ENCODE peak calls at places on chromosomes 3 and 15, in five cellular contexts. One of them, this sample, is unnamed.

GRCh38 chr3:14371573-14372474 is 30.6 kb upstream of the SLC6A6 start:
- DNase-seq in aorta: peak
- DNase-seq in KG1: no peak
- DNase-seq in sciatic nerve: peak
- DNase-seq in pons: peak
- DNase-seq in this sample: peak

GRCh38 chr15:25175033-25175788 is 220.4 kb downstream of the SNRPN start:
- DNase-seq in aorta: peak
- DNase-seq in pons: no peak
- DNase-seq in KG1: no peak
- DNase-seq in sciatic nerve: peak
- DNase-seq in this sample: no peak

GRCh38 chr3:146035366-146035765 is 125.6 kb downstream of the PLOD2 start:
- DNase-seq in aorta: no peak
- DNase-seq in sciatic nerve: no peak
- DNase-seq in KG1: no peak
- DNase-seq in pons: no peak
- DNase-seq in this sample: no peak

GRCh38 chr15:64636101-64636500 is 139.3 kb downstream of the RBPMS2 start:
- DNase-seq in aorta: no peak
- DNase-seq in sciatic nerve: no peak
- DNase-seq in KG1: no peak
- DNase-seq in pons: no peak
- DNase-seq in this sample: no peak

GRCh38 chr3:156432563-156432962 is 122.4 kb downstream of the SSR3 start:
- DNase-seq in sciatic nerve: no peak
- DNase-seq in KG1: no peak
- DNase-seq in pons: no peak
- DNase-seq in aorta: no peak
- DNase-seq in this sample: no peak

GRCh38 chr3:114498779-114499370 is 205.0 kb downstream of the TIGIT start:
- DNase-seq in KG1: no peak
- DNase-seq in aorta: no peak
- DNase-seq in sciatic nerve: no peak
- DNase-seq in pons: peak
- DNase-seq in this sample: no peak

GRCh38 chr15:74275957-74276356 is 39.8 kb downstream of the CCDC33 start:
- DNase-seq in sciatic nerve: no peak
- DNase-seq in KG1: no peak
- DNase-seq in pons: no peak
- DNase-seq in aorta: no peak
- DNase-seq in this sample: no peak

GRCh38 chr3:128933922-128934253 is 54.5 kb downstream of the ACAD9 start:
- DNase-seq in KG1: no peak
- DNase-seq in aorta: peak
- DNase-seq in sciatic nerve: no peak
- DNase-seq in pons: no peak
- DNase-seq in this sample: no peak

GRCh38 chr15:36090276-36090946 is 489.0 kb upstream of the CDIN1 start:
- DNase-seq in KG1: no peak
- DNase-seq in aorta: no peak
- DNase-seq in sciatic nerve: no peak
- DNase-seq in pons: no peak
- DNase-seq in this sample: no peak

GRCh38 chr3:115363071-115363470 is 216.0 kb upstream of the ZBTB20 start:
- DNase-seq in sciatic nerve: no peak
- DNase-seq in aorta: no peak
- DNase-seq in pons: no peak
- DNase-seq in KG1: no peak
- DNase-seq in this sample: no peak

GRCh38 chr3:153970735-153971347 is 150.3 kb upstream of the ARHGEF26 start:
- DNase-seq in aorta: no peak
- DNase-seq in pons: peak
- DNase-seq in sciatic nerve: no peak
- DNase-seq in KG1: no peak
- DNase-seq in this sample: no peak

GRCh38 chr3:189353318-189353958 is 181.7 kb downstream of the TPRG1 start:
- DNase-seq in KG1: no peak
- DNase-seq in sciatic nerve: no peak
- DNase-seq in aorta: no peak
- DNase-seq in pons: no peak
- DNase-seq in this sample: no peak

GRCh38 chr3:64144241-64144900 is 80.9 kb downstream of the PRICKLE2 start:
- DNase-seq in aorta: no peak
- DNase-seq in pons: no peak
- DNase-seq in sciatic nerve: no peak
- DNase-seq in KG1: no peak
- DNase-seq in this sample: no peak

GRCh38 chr3:72345237-72345878 is 502.9 kb downstream of the SHQ1 start:
- DNase-seq in KG1: no peak
- DNase-seq in sciatic nerve: no peak
- DNase-seq in pons: no peak
- DNase-seq in aorta: no peak
- DNase-seq in this sample: no peak

GRCh38 chr15:101371519-101371918 is 76.5 kb upstream of the SNRPA1 start:
- DNase-seq in pons: no peak
- DNase-seq in KG1: no peak
- DNase-seq in sciatic nerve: peak
- DNase-seq in aorta: no peak
- DNase-seq in this sample: no peak

GRCh38 chr15:95252404-95252803 is 1021.0 kb downstream of the MCTP2 start:
- DNase-seq in sciatic nerve: no peak
- DNase-seq in KG1: no peak
- DNase-seq in aorta: no peak
- DNase-seq in pons: no peak
- DNase-seq in this sample: no peak

GRCh38 chr3:8420613-8421012 is 81.0 kb upstream of the LMCD1 start:
- DNase-seq in pons: no peak
- DNase-seq in aorta: no peak
- DNase-seq in sciatic nerve: no peak
- DNase-seq in KG1: no peak
- DNase-seq in this sample: no peak

GRCh38 chr15:85624241-85624855 is 170.4 kb downstream of the KLHL25 start:
- DNase-seq in KG1: no peak
- DNase-seq in pons: no peak
- DNase-seq in aorta: no peak
- DNase-seq in sciatic nerve: no peak
- DNase-seq in this sample: no peak

GRCh38 chr3:165194477-165195135 is 1.6 kb downstream of the SLITRK3 start:
- DNase-seq in sciatic nerve: no peak
- DNase-seq in aorta: no peak
- DNase-seq in KG1: no peak
- DNase-seq in pons: no peak
- DNase-seq in this sample: no peak

GRCh38 chr3:180059351-180059750 is 22.6 kb upstream of the PEX5L start:
- DNase-seq in KG1: no peak
- DNase-seq in sciatic nerve: no peak
- DNase-seq in aorta: no peak
- DNase-seq in pons: no peak
- DNase-seq in this sample: no peak

GRCh38 chr3:17494117-17494809 is 248.2 kb downstream of the TBC1D5 start:
- DNase-seq in sciatic nerve: no peak
- DNase-seq in KG1: no peak
- DNase-seq in aorta: peak
- DNase-seq in pons: no peak
- DNase-seq in this sample: no peak

GRCh38 chr3:129855454-129856419 is 37.8 kb downstream of the TMCC1 start:
- DNase-seq in KG1: no peak
- DNase-seq in pons: peak
- DNase-seq in sciatic nerve: no peak
- DNase-seq in aorta: no peak
- DNase-seq in this sample: no peak